ENCODE peak calls at places on chromosomes 5 and 9, in ten cellular contexts. I is transverse colon, G is tibial artery, B is ascending aorta, S is psoas muscle, K is heart left ventricle, P is WERI-Rb-1, U is aorta, A is astrocyte, D is DND-41. L is an unnamed sample. For H3K27me3, the result is how much of the 10 kb centered on the place peaks cover.

GRCh38 chr9:96441798-96442445 is 8.0 kb upstream of the HABP4 start:
- DNase-seq in A (no peak), U (no peak), D (peak), G (no peak), S (no peak), I (no peak), K (no peak), P (peak), B (no peak), L (no peak)

GRCh38 chr5:139384591-139385051 is 1.5 kb upstream of the SLC23A1 start:
- DNase-seq in G (peak), B (no peak), I (no peak), P (no peak), U (no peak), D (no peak), K (no peak), S (no peak), A (no peak), L (no peak)

GRCh38 chr9:133463234-133463863 is 3.6 kb downstream of the CACFD1 start:
- DNase-seq in I (no peak), A (no peak), U (no peak), S (no peak), G (no peak), D (no peak), K (no peak), B (no peak), P (peak), L (no peak)

GRCh38 chr5:6703791-6704190 is 9.4 kb upstream of the TENT4A start:
- DNase-seq in I (no peak), U (no peak), P (no peak), A (peak), D (no peak), B (no peak), G (no peak), K (no peak), S (no peak), L (no peak)

GRCh38 chr9:7185612-7186011 is 427.8 kb downstream of the KDM4C start:
- DNase-seq in A (peak), S (no peak), B (no peak), K (no peak), U (no peak), P (no peak), D (no peak), G (no peak), I (no peak), L (no peak)

GRCh38 chr5:94316916-94317838 is 301.2 kb downstream of the KIAA0825 start:
- DNase-seq in A (no peak), B (no peak), I (no peak), S (no peak), D (no peak), K (no peak), P (no peak), G (no peak), U (no peak), L (no peak)

GRCh38 chr5:176620333-176620981 is 9.9 kb downstream of the SNCB start:
- DNase-seq in K (no peak), D (no peak), G (no peak), P (no peak), B (no peak), I (no peak), U (no peak), A (no peak), S (peak), L (no peak)

GRCh38 chr5:6814816-6815215 is 101.6 kb downstream of the TENT4A start:
- DNase-seq in D (no peak), I (peak), G (no peak), B (no peak), S (no peak), K (no peak), U (no peak), P (no peak), A (no peak), L (no peak)

GRCh38 chr5:136615251-136615650 is 249.9 kb upstream of the TRPC7 start:
- DNase-seq in G (no peak), B (no peak), S (no peak), D (no peak), I (no peak), K (no peak), U (no peak), A (no peak), P (no peak), L (no peak)

GRCh38 chr5:160844177-160844576 is 7.8 kb downstream of the ATP10B start:
- DNase-seq in A (no peak), I (no peak), B (no peak), S (no peak), K (no peak), U (no peak), P (no peak), D (no peak), G (no peak), L (no peak)

GRCh38 chr9:112887377-112887776 is 3.3 kb downstream of the SLC46A2 start:
- DNase-seq in B (no peak), G (no peak), S (no peak), U (peak), K (no peak), D (no peak), P (peak), A (no peak), I (peak), L (no peak)

GRCh38 chr5:128572546-128573339 is 34.7 kb upstream of the FBN2 start:
- DNase-seq in P (no peak), K (no peak), I (no peak), D (no peak), U (no peak), B (no peak), G (no peak), S (no peak), A (peak), L (no peak)

GRCh38 chr5:172334196-172334595 is 50.6 kb upstream of the UBTD2 start:
- DNase-seq in U (no peak), I (no peak), A (no peak), B (no peak), K (no peak), P (peak), G (no peak), D (no peak), S (no peak), L (peak)

GRCh38 chr9:99419099-99419498 is 197.0 kb downstream of the SEC61B start:
- DNase-seq in G (no peak), U (no peak), B (no peak), K (no peak), I (no peak), P (no peak), A (no peak), S (no peak), D (no peak), L (no peak)

DNA sequence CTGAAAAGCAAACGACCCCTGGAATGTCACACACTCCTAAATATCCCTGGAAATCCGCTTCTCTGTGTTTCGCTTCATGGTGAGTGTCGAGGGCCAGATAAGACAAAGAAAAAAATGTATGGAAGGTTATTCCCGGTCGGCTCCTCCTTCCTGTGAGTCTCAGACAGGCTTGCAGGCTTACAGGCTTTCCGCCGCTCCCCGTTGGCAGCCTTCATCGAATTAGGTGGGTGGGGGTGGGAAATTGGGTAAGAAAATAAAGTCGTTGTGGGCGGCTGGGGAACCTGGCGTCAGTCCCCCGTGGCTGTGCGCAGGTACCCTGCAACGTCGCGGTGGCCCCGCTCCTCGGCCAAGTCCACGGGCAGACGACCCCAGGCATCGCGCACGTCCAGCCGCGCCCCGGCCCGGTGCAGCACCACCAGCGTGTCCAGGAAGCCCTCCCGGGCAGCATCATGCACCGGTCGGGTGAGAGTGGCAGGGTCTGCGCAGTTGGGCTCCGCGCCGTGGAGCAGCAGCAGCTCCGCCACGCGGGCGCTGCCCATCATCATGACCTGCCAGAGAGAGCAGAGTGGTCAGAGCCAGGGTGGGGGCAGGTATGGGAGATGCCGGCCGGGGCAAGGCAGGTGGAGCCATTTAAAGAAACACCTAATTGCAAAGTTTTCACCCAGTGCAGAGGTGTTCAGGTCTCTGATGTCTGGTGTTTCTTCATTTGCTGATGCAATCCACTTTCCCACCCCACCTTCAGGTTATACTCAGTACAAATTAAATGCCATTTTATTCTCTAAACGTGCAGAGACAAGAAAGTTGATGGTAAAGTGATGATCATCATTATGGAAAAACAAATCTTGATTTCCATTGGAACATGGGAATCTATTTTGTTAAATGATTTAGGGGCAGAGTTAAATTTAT is 3.2 kb downstream of the CDKN2B start:
- DNase-seq in G (peak), I (no peak), A (peak), K (no peak), D (peak), P (no peak), U (no peak), S (no peak), B (no peak), L (peak)
- H3K27me3 ChIP-seq in G (under half), I (half or more), A (under half), K (under half), D (under half), P (under half), U (under half), S (under half), B (under half), L (under half)

DNA sequence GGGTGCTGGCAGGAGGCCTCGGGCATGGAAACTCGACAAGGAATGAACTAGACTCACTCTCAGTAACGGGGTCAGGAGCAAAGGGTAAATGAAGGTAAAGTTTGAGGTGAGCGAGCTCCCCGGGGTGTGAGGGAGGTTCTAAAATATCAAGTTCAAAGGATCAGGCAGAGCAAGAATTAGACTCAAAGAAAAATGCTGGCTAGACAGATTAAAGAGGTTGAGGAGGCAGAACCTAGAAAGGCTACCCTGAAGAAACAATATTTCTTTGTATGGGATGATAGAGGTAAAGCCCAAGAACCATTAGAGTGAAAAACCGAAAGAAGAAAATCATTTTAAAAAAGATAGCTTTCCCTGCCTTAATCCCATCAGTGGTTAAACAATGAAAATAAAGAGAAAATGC is 386.7 kb upstream of the MEF2C start:
- DNase-seq in I (no peak), S (no peak), D (no peak), P (no peak), U (no peak), B (no peak), K (no peak), G (no peak), A (no peak), L (no peak)
- H3K4me3 ChIP-seq in I (no peak), S (no peak), D (no peak), P (no peak), U (no peak), B (no peak), K (no peak), G (no peak), A (no peak), L (no peak)

GRCh38 chr5:180157866-180158265 is 51.1 kb downstream of the RASGEF1C start:
- DNase-seq in B (no peak), S (no peak), P (no peak), I (no peak), D (no peak), G (no peak), K (no peak), A (no peak), U (no peak), L (no peak)
- H3K27me3 ChIP-seq in B (under half), S (under half), P (under half), I (under half), D (under half), G (under half), K (under half), A (under half), U (under half), L (under half)

GRCh38 chr5:90221947-90222346 is 187.6 kb downstream of the CETN3 start:
- DNase-seq in P (no peak), G (no peak), D (no peak), U (no peak), I (no peak), A (peak), S (no peak), K (no peak), B (no peak), L (no peak)

GRCh38 chr5:90224342-90224741 is 185.2 kb downstream of the CETN3 start:
- DNase-seq in D (no peak), G (no peak), I (no peak), S (no peak), U (no peak), B (no peak), A (no peak), K (no peak), P (no peak), L (no peak)

GRCh38 chr5:90231688-90232087 is 177.9 kb downstream of the CETN3 start:
- DNase-seq in S (no peak), D (no peak), G (no peak), I (no peak), B (no peak), P (no peak), A (no peak), K (no peak), U (no peak), L (no peak)

GRCh38 chr5:90227688-90228087 is 181.9 kb downstream of the CETN3 start:
- DNase-seq in I (peak), D (no peak), S (no peak), G (peak), K (no peak), U (peak), B (no peak), A (no peak), P (no peak), L (no peak)

GRCh38 chr5:90226433-90227099 is 183.0 kb downstream of the CETN3 start:
- DNase-seq in K (no peak), B (no peak), S (no peak), D (no peak), A (no peak), U (no peak), P (no peak), I (peak), G (no peak), L (peak)
- H3K4me3 ChIP-seq in K (no peak), B (no peak), S (no peak), D (no peak), A (no peak), U (no peak), P (no peak), I (no peak), G (no peak), L (no peak)

GRCh38 chr9:137879566-137880150 is 2.1 kb downstream of the CACNA1B start:
- DNase-seq in K (no peak), P (no peak), A (no peak), I (no peak), G (no peak), B (no peak), S (no peak), D (no peak), U (no peak), L (no peak)
- H3K27me3 ChIP-seq in K (under half), P (under half), A (under half), I (half or more), G (half or more), B (under half), S (under half), D (under half), U (under half), L (under half)

GRCh38 chr5:36881807-36882206 is 5.2 kb downstream of the NIPBL start:
- DNase-seq in P (no peak), I (no peak), D (no peak), U (no peak), A (no peak), K (no peak), S (no peak), G (no peak), B (no peak), L (no peak)

GRCh38 chr5:36879274-36880033 is 2.9 kb downstream of the NIPBL start:
- DNase-seq in B (no peak), D (no peak), P (no peak), S (no peak), K (no peak), G (no peak), A (no peak), U (no peak), I (no peak), L (no peak)

GRCh38 chr5:36881304-36881703 is 4.7 kb downstream of the NIPBL start:
- DNase-seq in A (no peak), B (no peak), K (no peak), U (no peak), S (no peak), D (no peak), I (no peak), P (no peak), G (no peak), L (no peak)

GRCh38 chr5:36882250-36882649 is 5.7 kb downstream of the NIPBL start:
- DNase-seq in K (no peak), I (no peak), S (no peak), A (no peak), B (no peak), P (no peak), U (no peak), D (no peak), G (no peak), L (no peak)

DNA sequence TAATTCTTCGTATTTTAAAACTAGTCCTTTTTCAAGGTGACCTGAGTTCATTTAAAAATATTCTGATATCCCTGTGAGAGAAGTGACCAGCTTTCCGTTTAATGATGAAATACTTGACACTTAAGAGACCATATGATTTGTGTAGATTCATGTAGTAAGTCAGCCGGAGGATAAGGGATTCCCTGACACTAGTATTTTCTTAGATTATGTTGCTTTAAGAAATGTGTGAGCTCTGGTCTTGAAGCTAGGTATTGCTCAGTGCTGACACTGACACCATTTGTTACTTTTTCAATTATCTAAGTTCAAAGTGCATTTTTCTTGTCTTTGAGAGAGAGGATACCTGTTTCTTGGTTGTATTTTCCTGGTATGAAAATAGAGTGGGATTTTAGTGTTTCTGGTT is 4.2 kb downstream of the NIPBL start:
- DNase-seq in D (no peak), S (no peak), P (no peak), U (no peak), I (no peak), A (no peak), G (no peak), K (no peak), B (no peak), L (no peak)
- H3K4me3 ChIP-seq in D (no peak), S (peak), P (no peak), U (no peak), I (no peak), A (no peak), G (no peak), K (no peak), B (no peak), L (no peak)

GRCh38 chr9:132125361-132125760 is 36.5 kb upstream of the NTNG2 start:
- DNase-seq in G (no peak), K (no peak), B (no peak), D (no peak), S (no peak), P (no peak), A (no peak), U (no peak), I (no peak), L (no peak)

GRCh38 chr9:132129535-132129934 is 32.3 kb upstream of the NTNG2 start:
- DNase-seq in I (no peak), P (peak), K (no peak), S (no peak), U (no peak), A (no peak), G (no peak), B (no peak), D (no peak), L (no peak)

GRCh38 chr9:132125944-132126720 is 35.7 kb upstream of the NTNG2 start:
- DNase-seq in U (no peak), B (no peak), D (no peak), K (no peak), G (no peak), A (no peak), P (no peak), I (no peak), S (no peak), L (no peak)

GRCh38 chr9:132126837-132127236 is 35.0 kb upstream of the NTNG2 start:
- DNase-seq in S (no peak), D (no peak), K (no peak), I (no peak), P (no peak), U (no peak), B (no peak), A (no peak), G (no peak), L (no peak)

DNA sequence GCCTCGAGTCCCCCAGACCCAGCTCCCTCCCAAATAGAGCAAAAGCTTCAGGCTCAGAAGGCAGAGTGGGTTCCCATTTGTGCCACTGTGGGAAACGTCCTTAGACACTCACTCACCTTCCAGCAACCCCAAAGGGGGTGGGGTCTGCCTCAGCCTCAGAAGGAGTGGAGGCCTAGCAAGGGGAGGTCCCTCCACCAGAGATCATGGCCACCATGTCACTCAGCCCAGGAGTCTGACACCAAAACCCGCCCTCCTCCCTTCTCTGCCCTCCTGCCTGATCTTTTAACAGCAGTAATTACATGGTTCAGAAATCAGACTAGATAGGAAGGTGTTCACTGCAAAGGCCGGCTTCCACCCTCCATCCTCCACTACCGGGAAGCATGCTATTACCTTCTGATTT is 33.7 kb upstream of the NTNG2 start:
- DNase-seq in G (no peak), K (no peak), P (peak), S (no peak), B (no peak), D (no peak), A (no peak), U (no peak), I (no peak), L (no peak)
- H3K27me3 ChIP-seq in G (half or more), K (under half), P (under half), S (under half), B (under half), D (under half), A (half or more), U (under half), I (half or more), L (under half)

DNA sequence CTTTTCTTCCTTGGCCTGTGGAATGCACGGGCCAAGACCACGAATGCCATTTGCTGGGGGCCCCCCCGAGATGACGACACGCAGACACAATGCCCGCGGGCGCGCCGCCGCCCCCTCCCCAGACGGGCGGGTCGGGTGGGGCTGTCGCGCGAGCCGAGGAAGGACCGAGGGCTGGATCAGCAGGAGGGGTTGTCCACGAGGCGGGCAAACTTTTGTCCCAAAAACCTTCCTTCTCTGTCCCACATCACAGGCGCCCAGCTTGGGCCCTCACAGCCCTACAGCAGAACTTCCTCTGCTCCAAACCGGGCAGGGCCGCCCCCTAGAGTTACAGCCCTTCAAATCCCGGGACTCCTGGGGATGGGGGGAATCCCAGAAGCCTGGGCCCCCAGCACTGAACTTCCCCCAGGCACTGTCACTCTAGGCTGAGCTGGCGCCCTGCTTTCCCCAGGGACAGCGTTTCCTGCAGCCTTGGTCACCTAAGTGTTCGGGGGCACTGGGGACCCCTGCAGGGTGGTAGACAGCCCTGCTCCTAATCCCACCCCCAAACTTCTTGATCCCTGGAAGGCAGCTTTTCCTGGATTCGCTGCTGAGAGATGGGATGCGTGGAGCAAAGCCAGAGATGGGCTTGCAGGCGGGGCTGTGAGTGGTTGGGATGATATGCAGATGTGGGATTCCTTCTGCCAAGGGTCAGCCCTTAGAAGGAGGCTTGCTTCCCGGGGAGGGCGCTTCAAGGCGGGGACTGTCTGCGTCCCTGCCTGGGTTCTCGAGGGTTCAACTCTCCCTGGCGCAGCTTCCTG is 980 bp downstream of the COL5A1 start:
- DNase-seq in I (peak), D (no peak), U (peak), G (peak), B (peak), A (peak), K (peak), S (peak), P (peak), L (peak)
- H3K4me3 ChIP-seq in I (peak), D (no peak), U (peak), G (peak), B (peak), A (peak), K (peak), S (peak), P (peak), L (peak)

L was measured in BE2C.